ENCODE peak calls at places on chromosomes 4 and X, in eight cellular contexts. One of them, this sample, is unnamed.

GRCh38 chrX:14776901-14777300 is 96.0 kb downstream of the FANCB start:
- DNase-seq in lower lobe of right lung: no peak
- DNase-seq in fibroblast of mammary gland: no peak
- DNase-seq in hepatocyte: no peak
- DNase-seq in A673: no peak
- DNase-seq in lower leg skin: no peak
- DNase-seq in A549: no peak
- DNase-seq in suprapubic skin: no peak
- DNase-seq in this sample: no peak

GRCh38 chr4:4362991-4363697 is 23.8 kb upstream of the NSG1 start:
- DNase-seq in lower lobe of right lung: no peak
- DNase-seq in fibroblast of mammary gland: no peak
- DNase-seq in hepatocyte: no peak
- DNase-seq in A673: no peak
- DNase-seq in lower leg skin: no peak
- DNase-seq in A549: no peak
- DNase-seq in suprapubic skin: no peak
- DNase-seq in this sample: no peak

GRCh38 chrX:70196961-70197805 is 19.9 kb downstream of the DGAT2L6 start:
- DNase-seq in lower lobe of right lung: no peak
- DNase-seq in fibroblast of mammary gland: peak; percentile 69
- DNase-seq in hepatocyte: peak; percentile 75
- DNase-seq in A673: peak; percentile 66
- DNase-seq in lower leg skin: peak; percentile 28
- DNase-seq in A549: peak; percentile 77
- DNase-seq in suprapubic skin: peak; percentile 74
- DNase-seq in this sample: peak; percentile 71

GRCh38 chrX:348461-349117 is 30.0 kb upstream of the GTPBP6 start:
- DNase-seq in lower lobe of right lung: no peak
- DNase-seq in fibroblast of mammary gland: no peak
- DNase-seq in hepatocyte: no peak
- DNase-seq in A673: no peak
- DNase-seq in lower leg skin: no peak
- DNase-seq in A549: no peak
- DNase-seq in suprapubic skin: peak; percentile 49
- DNase-seq in this sample: no peak

GRCh38 chr4:23962462-23962861 is 72.6 kb upstream of the PPARGC1A start:
- DNase-seq in lower lobe of right lung: no peak
- DNase-seq in fibroblast of mammary gland: no peak
- DNase-seq in hepatocyte: peak; percentile 30
- DNase-seq in A673: no peak
- DNase-seq in lower leg skin: no peak
- DNase-seq in A549: no peak
- DNase-seq in suprapubic skin: no peak
- DNase-seq in this sample: no peak

GRCh38 chr4:119823891-119824290 is 195.3 kb upstream of the PDE5A start:
- DNase-seq in lower lobe of right lung: no peak
- DNase-seq in fibroblast of mammary gland: no peak
- DNase-seq in hepatocyte: no peak
- DNase-seq in A673: no peak
- DNase-seq in lower leg skin: no peak
- DNase-seq in A549: no peak
- DNase-seq in suprapubic skin: no peak
- DNase-seq in this sample: peak; percentile 7

GRCh38 chr4:82437285-82438005 is 7.1 kb downstream of the ENOPH1 start:
- DNase-seq in lower lobe of right lung: no peak
- DNase-seq in fibroblast of mammary gland: no peak
- DNase-seq in hepatocyte: no peak
- DNase-seq in A673: no peak
- DNase-seq in lower leg skin: peak; percentile 30
- DNase-seq in A549: no peak
- DNase-seq in suprapubic skin: no peak
- DNase-seq in this sample: peak; percentile 97

GRCh38 chr4:4424499-4425115 is 37.7 kb downstream of the NSG1 start:
- DNase-seq in lower lobe of right lung: no peak
- DNase-seq in fibroblast of mammary gland: no peak
- DNase-seq in hepatocyte: no peak
- DNase-seq in A673: no peak
- DNase-seq in lower leg skin: no peak
- DNase-seq in A549: no peak
- DNase-seq in suprapubic skin: no peak
- DNase-seq in this sample: no peak

GRCh38 chr4:121707344-121707743 is 10.6 kb upstream of the ANXA5 start:
- DNase-seq in lower lobe of right lung: no peak
- DNase-seq in fibroblast of mammary gland: no peak
- DNase-seq in hepatocyte: no peak
- DNase-seq in A673: no peak
- DNase-seq in lower leg skin: no peak
- DNase-seq in A549: no peak
- DNase-seq in suprapubic skin: no peak
- DNase-seq in this sample: no peak

GRCh38 chr4:138870739-138871633 is 144.6 kb upstream of the NOCT start:
- DNase-seq in lower lobe of right lung: no peak
- DNase-seq in fibroblast of mammary gland: peak; percentile 71
- DNase-seq in hepatocyte: peak; percentile 86
- DNase-seq in A673: peak; percentile 85
- DNase-seq in lower leg skin: peak; percentile 63
- DNase-seq in A549: peak; percentile 67
- DNase-seq in suprapubic skin: no peak
- DNase-seq in this sample: peak; percentile 72

GRCh38 chr4:78779280-78779679 is 3.1 kb downstream of the BMP2K start:
- DNase-seq in lower lobe of right lung: no peak
- DNase-seq in fibroblast of mammary gland: peak; percentile 42
- DNase-seq in hepatocyte: no peak
- DNase-seq in A673: no peak
- DNase-seq in lower leg skin: no peak
- DNase-seq in A549: no peak
- DNase-seq in suprapubic skin: no peak
- DNase-seq in this sample: peak; percentile 51

GRCh38 chr4:1400191-1400805 is 5.9 kb downstream of the NKX1-1 start:
- DNase-seq in lower lobe of right lung: peak; percentile 14
- DNase-seq in fibroblast of mammary gland: no peak
- DNase-seq in hepatocyte: no peak
- DNase-seq in A673: no peak
- DNase-seq in lower leg skin: no peak
- DNase-seq in A549: no peak
- DNase-seq in suprapubic skin: no peak
- DNase-seq in this sample: no peak

GRCh38 chrX:7522860-7523259 is 320.1 kb upstream of the VCX start:
- DNase-seq in lower lobe of right lung: no peak
- DNase-seq in fibroblast of mammary gland: no peak
- DNase-seq in hepatocyte: no peak
- DNase-seq in A673: no peak
- DNase-seq in lower leg skin: no peak
- DNase-seq in A549: no peak
- DNase-seq in suprapubic skin: no peak
- DNase-seq in this sample: no peak

GRCh38 chr4:189765271-189765670 is 175.4 kb upstream of the FRG1 start:
- DNase-seq in lower lobe of right lung: no peak
- DNase-seq in fibroblast of mammary gland: no peak
- DNase-seq in hepatocyte: no peak
- DNase-seq in A673: no peak
- DNase-seq in lower leg skin: no peak
- DNase-seq in A549: no peak
- DNase-seq in suprapubic skin: no peak
- DNase-seq in this sample: no peak

GRCh38 chr4:126405369-126405982 is 1090.7 kb downstream of the FAT4 start:
- DNase-seq in lower lobe of right lung: no peak
- DNase-seq in fibroblast of mammary gland: peak; percentile 47
- DNase-seq in hepatocyte: no peak
- DNase-seq in A673: peak; percentile 61
- DNase-seq in lower leg skin: no peak
- DNase-seq in A549: peak; percentile 1
- DNase-seq in suprapubic skin: no peak
- DNase-seq in this sample: peak; percentile 51

GRCh38 chrX:132833373-132833772 is 125.1 kb downstream of the HS6ST2 start:
- DNase-seq in lower lobe of right lung: no peak
- DNase-seq in fibroblast of mammary gland: no peak
- DNase-seq in hepatocyte: no peak
- DNase-seq in A673: no peak
- DNase-seq in lower leg skin: no peak
- DNase-seq in A549: no peak
- DNase-seq in suprapubic skin: no peak
- DNase-seq in this sample: no peak

GRCh38 chr4:13640149-13640671 is 12.7 kb upstream of the BOD1L1 start:
- DNase-seq in lower lobe of right lung: no peak
- DNase-seq in fibroblast of mammary gland: peak; percentile 95
- DNase-seq in hepatocyte: peak; percentile 82
- DNase-seq in A673: peak; percentile 93
- DNase-seq in lower leg skin: no peak
- DNase-seq in A549: peak; percentile 84
- DNase-seq in suprapubic skin: no peak
- DNase-seq in this sample: peak; percentile 76

GRCh38 chrX:21985332-21985777 is 44.8 kb downstream of the SMS start:
- DNase-seq in lower lobe of right lung: no peak
- DNase-seq in fibroblast of mammary gland: peak; percentile 85
- DNase-seq in hepatocyte: peak; percentile 78
- DNase-seq in A673: peak; percentile 86
- DNase-seq in lower leg skin: peak; percentile 71
- DNase-seq in A549: peak; percentile 76
- DNase-seq in suprapubic skin: no peak
- DNase-seq in this sample: peak; percentile 67

GRCh38 chr4:74531952-74532794 is 87.2 kb downstream of the AREG start:
- DNase-seq in lower lobe of right lung: no peak
- DNase-seq in fibroblast of mammary gland: peak; percentile 92
- DNase-seq in hepatocyte: peak; percentile 73
- DNase-seq in A673: peak; percentile 64
- DNase-seq in lower leg skin: no peak
- DNase-seq in A549: peak; percentile 90
- DNase-seq in suprapubic skin: no peak
- DNase-seq in this sample: peak; percentile 87

GRCh38 chr4:5996641-5997040 is 21.6 kb downstream of the C4orf50 start:
- DNase-seq in lower lobe of right lung: no peak
- DNase-seq in fibroblast of mammary gland: no peak
- DNase-seq in hepatocyte: no peak
- DNase-seq in A673: no peak
- DNase-seq in lower leg skin: no peak
- DNase-seq in A549: no peak
- DNase-seq in suprapubic skin: peak; percentile 37
- DNase-seq in this sample: no peak

GRCh38 chr4:26619784-26620183 is 35.9 kb downstream of the TBC1D19 start:
- DNase-seq in lower lobe of right lung: no peak
- DNase-seq in fibroblast of mammary gland: peak; percentile 58
- DNase-seq in hepatocyte: no peak
- DNase-seq in A673: no peak
- DNase-seq in lower leg skin: no peak
- DNase-seq in A549: no peak
- DNase-seq in suprapubic skin: no peak
- DNase-seq in this sample: peak; percentile 63

GRCh38 chr4:81030617-81031388 is at the start of gene BMP3:
- DNase-seq in lower lobe of right lung: peak; percentile 75
- DNase-seq in fibroblast of mammary gland: no peak
- DNase-seq in hepatocyte: peak; percentile 40
- DNase-seq in A673: peak; percentile 0
- DNase-seq in lower leg skin: no peak
- DNase-seq in A549: peak; percentile 1
- DNase-seq in suprapubic skin: no peak
- DNase-seq in this sample: peak; percentile 8

DNA sequence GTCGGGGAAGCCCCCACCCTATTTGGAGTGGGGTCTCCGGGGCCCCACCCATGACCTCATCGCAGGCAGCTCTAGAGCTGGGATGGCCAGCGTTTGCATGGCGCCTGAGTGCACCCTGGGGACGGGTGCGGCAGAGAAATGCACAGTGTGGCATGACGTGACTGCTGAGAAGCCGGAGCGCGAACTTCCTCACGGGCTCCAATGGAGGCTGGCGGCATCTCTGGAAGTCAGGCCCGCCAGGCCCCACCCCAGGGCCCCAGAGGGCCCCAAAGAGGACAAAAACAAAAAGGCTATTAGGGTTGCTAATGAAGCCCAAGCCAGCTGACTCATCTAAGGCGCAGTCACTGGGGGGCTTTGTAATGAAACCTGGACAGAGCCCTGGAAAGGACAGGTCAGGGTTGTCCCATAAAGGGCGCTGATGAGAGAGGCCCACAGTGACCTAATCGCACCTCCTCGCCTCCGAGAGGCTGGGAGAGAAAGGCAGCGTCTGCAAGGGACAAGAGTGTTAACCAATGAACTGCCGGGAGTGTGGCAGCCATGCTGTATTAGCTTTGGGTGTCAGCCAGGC is 86.0 kb upstream of the C1QTNF7 start:
- DNase-seq in lower lobe of right lung: no peak
- DNase-seq in fibroblast of mammary gland: no peak
- DNase-seq in hepatocyte: no peak
- DNase-seq in A673: no peak
- DNase-seq in lower leg skin: no peak
- DNase-seq in A549: no peak
- DNase-seq in suprapubic skin: peak; percentile 79
- DNase-seq in this sample: no peak
- H3K4me3 ChIP-seq in lower lobe of right lung: peak overlapping the region; percentile 33
- H3K4me3 ChIP-seq in fibroblast of mammary gland: no peak overlapping the region
- H3K4me3 ChIP-seq in hepatocyte: no peak overlapping the region
- H3K4me3 ChIP-seq in A673: no peak overlapping the region
- H3K4me3 ChIP-seq in lower leg skin: no peak overlapping the region
- H3K4me3 ChIP-seq in A549: no peak overlapping the region
- H3K4me3 ChIP-seq in suprapubic skin: no peak overlapping the region
- H3K4me3 ChIP-seq in this sample: no peak overlapping the region

GRCh38 chrX:16946361-16946964 is at the start of gene REPS2:
- DNase-seq in lower lobe of right lung: peak; percentile 91
- DNase-seq in fibroblast of mammary gland: peak; percentile 33
- DNase-seq in hepatocyte: peak; percentile 95
- DNase-seq in A673: peak; percentile 81
- DNase-seq in lower leg skin: peak; percentile 72
- DNase-seq in A549: peak; percentile 68
- DNase-seq in suprapubic skin: peak; percentile 84
- DNase-seq in this sample: peak; percentile 88
- TF ChIP-seq CTCF in lower lobe of right lung: no peak
- TF ChIP-seq CTCF in fibroblast of mammary gland: no peak
- TF ChIP-seq CTCF in hepatocyte: no peak
- TF ChIP-seq CTCF in A673: no peak
- TF ChIP-seq CTCF in lower leg skin: no peak
- TF ChIP-seq CTCF in A549: no peak
- TF ChIP-seq CTCF in suprapubic skin: no peak
- TF ChIP-seq CTCF in this sample: no peak

GRCh38 chr4:140688711-140689598 is 67.2 kb downstream of the TBC1D9 start:
- DNase-seq in lower lobe of right lung: no peak
- DNase-seq in fibroblast of mammary gland: no peak
- DNase-seq in hepatocyte: no peak
- DNase-seq in A673: peak; percentile 20
- DNase-seq in lower leg skin: no peak
- DNase-seq in A549: no peak
- DNase-seq in suprapubic skin: no peak
- DNase-seq in this sample: no peak
- H3K4me3 ChIP-seq in lower lobe of right lung: no peak overlapping the region
- H3K4me3 ChIP-seq in fibroblast of mammary gland: no peak overlapping the region
- H3K4me3 ChIP-seq in hepatocyte: no peak overlapping the region
- H3K4me3 ChIP-seq in A673: no peak overlapping the region
- H3K4me3 ChIP-seq in lower leg skin: no peak overlapping the region
- H3K4me3 ChIP-seq in A549: no peak overlapping the region
- H3K4me3 ChIP-seq in suprapubic skin: no peak overlapping the region
- H3K4me3 ChIP-seq in this sample: no peak overlapping the region

DNA sequence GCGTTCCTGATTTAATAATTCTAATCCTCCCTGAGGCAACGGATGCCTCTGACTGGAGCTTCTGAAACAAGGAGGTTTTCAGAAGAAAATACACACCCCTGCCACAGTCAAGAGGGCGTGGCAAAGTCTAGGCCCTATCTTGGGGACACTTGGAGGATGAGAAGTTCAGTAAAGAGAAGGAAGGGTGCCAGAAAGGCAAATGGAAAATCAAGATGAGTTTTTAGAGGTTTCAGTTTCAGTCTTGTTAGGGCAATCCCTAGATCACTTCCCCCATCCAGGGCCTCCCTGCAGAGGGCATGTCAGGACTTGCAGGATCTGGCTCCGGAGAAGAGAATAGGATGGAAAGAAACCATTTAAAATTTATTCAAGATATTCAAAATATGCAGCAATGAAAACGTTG is 28.5 kb upstream of the FGF2 start:
- DNase-seq in lower lobe of right lung: no peak
- DNase-seq in fibroblast of mammary gland: peak; percentile 94
- DNase-seq in hepatocyte: peak; percentile 71
- DNase-seq in A673: peak; percentile 92
- DNase-seq in lower leg skin: peak; percentile 36
- DNase-seq in A549: peak; percentile 73
- DNase-seq in suprapubic skin: no peak
- DNase-seq in this sample: peak; percentile 89
- TF ChIP-seq CTCF in lower lobe of right lung: no peak
- TF ChIP-seq CTCF in fibroblast of mammary gland: no peak
- TF ChIP-seq CTCF in hepatocyte: no peak
- TF ChIP-seq CTCF in A673: no peak
- TF ChIP-seq CTCF in lower leg skin: no peak
- TF ChIP-seq CTCF in A549: no peak
- TF ChIP-seq CTCF in suprapubic skin: no peak
- TF ChIP-seq CTCF in this sample: no peak